ENCODE peak calls at places on chromosomes 5 and 9, in five cellular contexts. F is A549, O is K562, P is HepG2, X is GM12878. I is an unnamed sample.

GRCh38 chr5:143148461-143149170 is 254.9 kb downstream of the NR3C1 start:
- DNase-seq in F (no peak), O (no peak), P (no peak), X (no peak), I (no peak)

GRCh38 chr5:401216-402034 is 41.6 kb upstream of the EXOC3 start:
- DNase-seq in F (no peak), O (no peak), P (no peak), X (no peak), I (no peak)

GRCh38 chr9:134544388-134545212 is 97.0 kb upstream of the COL5A1 start:
- DNase-seq in F (no peak), O (no peak), P (peak), X (no peak), I (no peak)

GRCh38 chr9:101468116-101468515 is 32.5 kb upstream of the ALDOB start:
- DNase-seq in F (no peak), O (no peak), P (no peak), X (no peak), I (no peak)

GRCh38 chr9:69421908-69422801 is 97.1 kb downstream of the ENTREP1 start:
- DNase-seq in F (peak), O (peak), P (peak), X (no peak), I (peak)

GRCh38 chr5:134139891-134140469 is 25.5 kb downstream of the TCF7 start:
- DNase-seq in F (no peak), O (no peak), P (no peak), X (no peak), I (no peak)

GRCh38 chr5:137221914-137222313 is 277.2 kb downstream of the SPOCK1 start:
- DNase-seq in F (no peak), O (no peak), P (no peak), X (no peak), I (peak)

GRCh38 chr5:68255305-68256130 is 40.0 kb downstream of the PIK3R1 start:
- DNase-seq in F (no peak), O (no peak), P (no peak), X (no peak), I (no peak)

GRCh38 chr5:139797856-139798510 is 2.4 kb downstream of the PSD2 start:
- DNase-seq in F (no peak), O (no peak), P (no peak), X (no peak), I (no peak)

GRCh38 chr5:72959257-72959656 is 3.4 kb downstream of the FCHO2 start:
- DNase-seq in F (no peak), O (no peak), P (no peak), X (no peak), I (no peak)

GRCh38 chr5:178165585-178165984 is 11.9 kb upstream of the NHP2 start:
- DNase-seq in F (no peak), O (no peak), P (no peak), X (no peak), I (no peak)

GRCh38 chr5:132498152-132498551 is 7.6 kb upstream of the IRF1 start:
- DNase-seq in F (peak), O (no peak), P (no peak), X (no peak), I (peak)

GRCh38 chr5:113067635-113068344 is 91.2 kb downstream of the DCP2 start:
- DNase-seq in F (no peak), O (no peak), P (no peak), X (no peak), I (no peak)

GRCh38 chr5:77211013-77211690 is 672 bp downstream of the PDE8B start:
- DNase-seq in F (no peak), O (no peak), P (no peak), X (no peak), I (peak)

GRCh38 chr9:135905380-135906282 is 1.7 kb downstream of the CAMSAP1 start:
- DNase-seq in F (no peak), O (peak), P (no peak), X (no peak), I (no peak)

GRCh38 chr5:72760259-72760658 is 56.2 kb upstream of the TNPO1 start:
- DNase-seq in F (no peak), O (no peak), P (no peak), X (no peak), I (no peak)

GRCh38 chr9:137985637-137986071 is 108.1 kb downstream of the CACNA1B start:
- DNase-seq in F (no peak), O (no peak), P (no peak), X (no peak), I (no peak)

GRCh38 chr5:94524841-94525697 is 93.3 kb downstream of the KIAA0825 start:
- DNase-seq in F (peak), O (peak), P (peak), X (peak), I (peak)

GRCh38 chr9:114746591-114746990 is 59.2 kb downstream of the TNFSF15 start:
- DNase-seq in F (no peak), O (no peak), P (no peak), X (no peak), I (no peak)
- TF ChIP-seq SMC3 in F (no peak), O (no peak), P (no peak), X (no peak), I (no peak)

DNA sequence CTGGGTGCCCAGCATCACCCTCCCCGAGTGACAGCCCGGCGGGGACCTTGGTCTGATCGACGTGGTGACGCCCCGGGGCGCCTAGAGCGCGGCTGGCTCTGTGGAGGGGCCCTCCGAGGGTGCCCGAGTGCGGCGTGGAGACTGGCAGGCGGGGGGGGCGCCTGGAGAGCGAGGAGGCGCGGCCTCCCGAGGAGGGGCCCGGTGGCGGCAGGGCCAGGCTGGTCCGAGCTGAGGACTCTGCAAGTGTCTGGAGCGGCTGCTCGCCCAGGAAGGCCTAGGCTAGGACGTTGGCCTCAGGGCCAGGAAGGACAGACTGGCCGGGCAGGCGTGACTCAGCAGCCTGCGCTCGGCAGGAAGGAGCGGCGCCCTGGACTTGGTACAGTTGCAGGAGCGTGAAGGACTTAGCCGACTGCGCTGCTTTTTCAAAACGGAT is 1.3 kb downstream of the GADD45G start:
- DNase-seq in F (peak), O (peak), P (peak), X (no peak), I (peak)
- TF ChIP-seq EP300 in F (no peak), O (no peak), P (no peak), X (no peak), I (no peak)

DNA sequence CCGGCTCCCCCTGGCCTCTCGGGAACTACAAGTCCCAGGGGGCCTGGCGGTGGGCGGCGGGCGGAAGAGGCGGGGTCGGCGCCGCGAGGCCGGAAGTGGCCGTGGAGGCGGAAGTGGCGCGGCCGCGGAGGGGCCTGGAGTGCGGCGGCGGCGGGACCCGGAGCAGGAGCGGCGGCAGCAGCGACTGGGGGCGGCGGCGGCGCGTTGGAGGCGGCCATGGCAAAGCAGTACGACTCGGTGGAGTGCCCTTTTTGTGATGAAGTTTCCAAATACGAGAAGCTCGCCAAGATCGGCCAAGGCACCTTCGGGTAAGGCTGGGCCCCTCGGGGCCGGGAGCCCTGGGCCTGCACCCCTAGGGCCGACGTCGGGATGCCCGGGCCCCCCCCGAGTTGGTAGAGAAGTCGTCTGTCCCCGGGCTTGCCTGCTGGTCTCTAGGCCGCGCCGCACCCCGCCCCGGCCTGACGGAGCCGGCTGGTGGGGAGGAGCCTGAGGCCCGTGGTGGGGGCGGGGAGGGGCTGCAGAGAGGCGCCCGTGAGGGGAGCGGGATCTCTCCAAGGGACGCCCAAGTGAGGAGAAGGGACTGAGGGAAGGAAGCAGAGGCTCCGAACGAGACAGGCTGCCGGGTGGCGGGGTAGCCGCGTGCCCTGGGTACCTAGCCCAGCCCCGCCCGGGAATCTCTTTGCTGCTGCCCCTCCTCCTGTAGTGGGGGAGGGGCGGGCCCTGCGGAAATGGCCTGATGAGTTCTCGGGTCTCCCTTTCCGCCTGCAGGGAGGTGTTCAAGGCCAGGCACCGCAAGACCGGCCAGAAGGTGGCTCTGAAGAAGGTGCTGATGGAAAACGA is at the start of gene CDK9:
- DNase-seq in F (peak), O (peak), P (peak), X (no peak), I (peak)
- TF ChIP-seq SMC3 in F (no peak), O (peak), P (no peak), X (peak), I (no peak)

GRCh38 chr9:133127340-133127981 is 6.4 kb upstream of the RALGDS start:
- DNase-seq in F (no peak), O (no peak), P (no peak), X (no peak), I (no peak)
- TF ChIP-seq EP300 in F (no peak), O (no peak), P (no peak), X (no peak), I (no peak)

GRCh38 chr9:121323449-121324151 is 46.5 kb downstream of the STOM start:
- DNase-seq in F (no peak), O (no peak), P (no peak), X (no peak), I (no peak)

GRCh38 chr9:121322737-121323448 is 47.2 kb downstream of the STOM start:
- DNase-seq in F (no peak), O (no peak), P (no peak), X (no peak), I (no peak)

GRCh38 chr9:121321039-121321503 is 49.0 kb downstream of the STOM start:
- DNase-seq in F (peak), O (no peak), P (no peak), X (no peak), I (no peak)

GRCh38 chr9:121324316-121324715 is 45.7 kb downstream of the STOM start:
- DNase-seq in F (no peak), O (no peak), P (no peak), X (no peak), I (no peak)

GRCh38 chr9:121322037-121322736 is 47.9 kb downstream of the STOM start:
- DNase-seq in F (peak), O (no peak), P (peak), X (no peak), I (no peak)
- TF ChIP-seq SMC3 in F (no peak), O (no peak), P (peak), X (no peak), I (no peak)

DNA sequence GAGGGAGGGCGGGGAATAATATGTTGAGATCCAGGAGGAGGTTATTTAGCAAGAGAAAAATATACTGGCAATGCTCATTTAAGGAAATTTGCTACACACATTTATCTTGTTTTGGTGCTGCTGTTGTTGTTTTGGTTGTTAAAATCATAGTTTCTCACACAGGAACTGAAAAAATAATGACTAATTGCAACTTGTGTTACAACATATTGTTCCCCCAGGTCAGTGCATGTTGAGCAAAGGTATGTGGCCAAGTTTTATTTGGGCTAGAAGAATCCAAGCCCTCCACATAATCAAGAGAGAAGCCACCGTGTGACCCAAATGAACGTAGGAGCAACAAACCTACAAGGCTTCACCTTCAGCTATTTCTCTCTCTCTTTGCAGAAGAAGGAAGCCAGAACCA is 220.3 kb upstream of the DAPK1 start:
- DNase-seq in F (no peak), O (no peak), P (no peak), X (no peak), I (no peak)
- TF ChIP-seq EP300 in F (no peak), O (no peak), P (no peak), X (no peak), I (no peak)

DNA sequence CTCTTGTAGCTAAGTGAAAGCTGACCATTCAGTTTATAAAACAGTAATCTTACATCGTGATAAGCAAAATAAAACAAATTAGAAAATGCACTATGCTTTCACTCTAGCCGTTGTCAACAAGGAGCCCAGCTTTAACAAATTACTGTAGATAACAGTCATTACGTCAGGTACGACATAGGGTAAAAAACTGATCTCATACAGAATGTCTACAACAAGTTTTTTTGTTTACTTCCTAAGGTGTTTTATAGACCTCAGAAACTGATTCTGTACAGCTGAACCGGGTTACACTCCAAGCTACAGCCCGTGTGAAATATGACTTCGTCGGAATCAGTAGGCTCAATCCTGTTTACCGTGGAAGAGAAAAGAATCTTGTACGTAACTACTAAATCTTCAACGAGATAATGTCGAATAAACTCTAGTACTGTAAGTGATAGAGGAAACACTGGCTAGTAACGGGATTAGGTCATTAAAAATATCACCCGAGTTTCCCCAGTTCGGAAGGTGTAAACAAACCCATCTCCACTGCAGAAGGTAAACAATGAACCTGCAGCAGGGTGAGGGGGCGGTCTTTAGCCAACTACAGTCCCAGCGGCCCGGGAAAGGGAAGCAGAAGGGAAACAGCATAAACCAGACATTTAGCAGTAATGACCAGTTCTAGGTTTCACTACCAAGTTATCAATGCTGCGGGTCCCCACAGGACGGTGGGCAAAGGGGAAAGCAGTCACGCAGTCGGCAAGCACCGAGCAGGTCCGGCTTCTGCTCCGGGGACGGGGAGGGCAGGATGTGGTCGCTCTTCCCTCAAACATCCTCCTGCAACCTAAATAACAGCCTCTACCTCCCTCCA is 1.1 kb downstream of the RICTOR start:
- DNase-seq in F (peak), O (peak), P (peak), X (peak), I (peak)
- TF ChIP-seq SMC3 in F (no peak), O (no peak), P (no peak), X (no peak), I (no peak)

DNA sequence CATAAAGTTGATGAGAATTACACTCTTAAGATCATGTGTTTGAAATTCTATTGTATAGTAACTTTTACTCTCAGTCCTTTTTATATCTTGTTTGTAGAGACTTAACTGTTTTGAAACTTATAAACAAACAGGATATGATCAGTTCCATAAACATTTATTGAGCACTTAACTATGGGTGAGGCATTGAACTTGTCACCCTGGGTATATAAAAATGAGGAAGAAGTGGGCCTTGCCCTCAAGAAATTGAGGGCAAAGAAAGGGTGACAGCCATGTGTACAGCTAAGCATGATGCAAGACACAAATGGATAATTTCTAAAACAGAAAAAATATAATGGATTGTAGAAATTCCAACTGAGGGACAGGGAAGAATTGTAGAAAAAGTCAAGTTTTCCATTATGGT is 15.7 kb downstream of the UNC13B start:
- DNase-seq in F (no peak), O (no peak), P (no peak), X (no peak), I (no peak)
- TF ChIP-seq EP300 in F (no peak), O (no peak), P (no peak), X (no peak), I (no peak)

GRCh38 chr5:95842955-95843544 is 20.5 kb upstream of the GLRX start:
- DNase-seq in F (peak), O (peak), P (peak), X (no peak), I (no peak)
- TF ChIP-seq SMC3 in F (no peak), O (peak), P (peak), X (peak), I (no peak)